ENCODE peak calls at places on chromosomes 13 and 19, in six cellular contexts. J is CD8-positive, alpha-beta T cell; X is cardiac fibroblast; H is GM12865; Q is PC-3; E is GM23338. W is an unnamed sample.

GRCh38 chr19:33777351-33777750 is 19.3 kb upstream of the KCTD15 start:
- DNase-seq in J (no peak), X (no peak), H (no peak), Q (no peak), E (no peak), W (no peak)

GRCh38 chr13:75761373-75761772 is 125.2 kb downstream of the LMO7 start:
- DNase-seq in J (no peak), X (peak), H (peak), Q (no peak), E (no peak), W (peak)

GRCh38 chr19:18832331-18833140 is 777 bp downstream of the UPF1 start:
- DNase-seq in J (no peak), X (peak), H (peak), Q (peak), E (peak), W (no peak)

GRCh38 chr19:19260417-19260816 is 12.7 kb downstream of the TM6SF2 start:
- DNase-seq in J (no peak), X (no peak), H (no peak), Q (no peak), E (peak), W (no peak)

GRCh38 chr19:43848821-43849220 is 21.7 kb downstream of the ZNF283 start:
- DNase-seq in J (no peak), X (no peak), H (no peak), Q (no peak), E (no peak), W (no peak)

GRCh38 chr13:93108111-93108581 is 118.5 kb upstream of the GPC6 start:
- DNase-seq in J (no peak), X (peak), H (no peak), Q (no peak), E (no peak), W (no peak)

GRCh38 chr13:75226755-75227435 is 255.1 kb downstream of the TBC1D4 start:
- DNase-seq in J (no peak), X (peak), H (no peak), Q (peak), E (no peak), W (no peak)

GRCh38 chr19:57664269-57665127 is 4.2 kb upstream of the ZSCAN4 start:
- DNase-seq in J (peak), X (peak), H (no peak), Q (peak), E (peak), W (no peak)

GRCh38 chr13:105587786-105588185 is 947.7 kb downstream of the EFNB2 start:
- DNase-seq in J (no peak), X (no peak), H (no peak), Q (peak), E (peak), W (no peak)

GRCh38 chr13:89227356-89227755 is 1556.2 kb downstream of the SLITRK5 start:
- DNase-seq in J (no peak), X (peak), H (no peak), Q (peak), E (no peak), W (no peak)

GRCh38 chr13:33766724-33767123 is 51.2 kb upstream of the RFC3 start:
- DNase-seq in J (no peak), X (no peak), H (no peak), Q (no peak), E (no peak), W (no peak)

GRCh38 chr19:18130523-18131242 is 22.3 kb upstream of the PIK3R2 start:
- DNase-seq in J (no peak), X (no peak), H (no peak), Q (no peak), E (no peak), W (no peak)

GRCh38 chr13:88246239-88246638 is 575.1 kb downstream of the SLITRK5 start:
- DNase-seq in J (no peak), X (no peak), H (no peak), Q (no peak), E (no peak), W (no peak)

GRCh38 chr19:57583104-57583520 is 833 bp upstream of the ZIK1 start:
- DNase-seq in J (no peak), X (no peak), H (no peak), Q (no peak), E (no peak), W (no peak)

GRCh38 chr13:43755844-43756243 is 30.9 kb downstream of the ENOX1 start:
- DNase-seq in J (no peak), X (no peak), H (no peak), Q (no peak), E (no peak), W (no peak)

GRCh38 chr13:85166891-85167290 is 632.3 kb downstream of the SLITRK6 start:
- DNase-seq in J (no peak), X (no peak), H (no peak), Q (no peak), E (no peak), W (no peak)

GRCh38 chr19:33304760-33305647 is 2.7 kb upstream of the CEBPA start:
- DNase-seq in J (no peak), X (no peak), H (no peak), Q (no peak), E (no peak), W (no peak)

GRCh38 chr19:2302319-2303208 is 5.4 kb downstream of the LINGO3 start:
- DNase-seq in J (no peak), X (peak), H (no peak), Q (no peak), E (peak), W (no peak)

GRCh38 chr19:23070353-23070781 is 46.5 kb upstream of the ZNF730 start:
- DNase-seq in J (no peak), X (peak), H (peak), Q (no peak), E (peak), W (no peak)

GRCh38 chr19:19628499-19629134 is 597 bp upstream of the LPAR2 start:
- DNase-seq in J (peak), X (peak), H (peak), Q (peak), E (peak), W (no peak)

GRCh38 chr13:103386341-103386740 is 320.1 kb upstream of the SLC10A2 start:
- DNase-seq in J (no peak), X (peak), H (no peak), Q (peak), E (no peak), W (no peak)

GRCh38 chr19:5805465-5806132 is 732 bp downstream of the NRTN start:
- DNase-seq in J (peak), X (peak), H (no peak), Q (peak), E (peak), W (no peak)
- H3K4me3 ChIP-seq in J (no peak), X (no peak), H (no peak), Q (peak), E (peak), W (no peak)

GRCh38 chr19:38385057-38385803 is 2.6 kb downstream of the GGN start:
- DNase-seq in J (no peak), X (no peak), H (no peak), Q (no peak), E (no peak), W (no peak)
- TF ChIP-seq CTCF in J (no peak), X (no peak), H (no peak), Q (no peak), E (no peak), W (no peak)

DNA sequence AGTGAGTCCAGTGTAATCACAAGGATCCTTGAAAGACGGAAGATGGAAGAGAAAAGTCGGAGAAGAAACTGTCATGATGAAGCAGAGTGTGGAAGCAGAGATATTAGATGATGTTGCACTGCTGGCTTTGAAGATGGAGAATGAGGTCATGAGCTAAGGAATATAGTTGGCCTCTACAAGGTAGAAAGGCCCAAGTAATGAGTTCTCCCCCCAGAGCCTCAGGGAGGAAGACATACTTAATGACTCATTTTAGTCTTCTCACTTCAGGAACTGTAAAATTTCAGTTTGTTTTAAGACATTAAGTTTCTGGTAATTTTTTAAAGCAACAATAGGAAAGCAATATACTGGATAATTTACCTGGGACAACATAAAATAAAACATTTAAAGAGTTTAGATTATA is 1331.5 kb upstream of the PCDH20 start:
- DNase-seq in J (no peak), X (no peak), H (no peak), Q (no peak), E (no peak), W (no peak)
- H3K4me3 ChIP-seq in J (no peak), X (no peak), H (no peak), Q (no peak), E (no peak), W (no peak)

GRCh38 chr19:29664753-29665214 is 477 bp upstream of the PLEKHF1 start:
- DNase-seq in J (no peak), X (no peak), H (no peak), Q (no peak), E (no peak), W (no peak)
- TF ChIP-seq CTCF in J (no peak), X (no peak), H (peak), Q (no peak), E (no peak), W (peak)

GRCh38 chr19:6425732-6426686 is 1.4 kb upstream of the KHSRP start:
- DNase-seq in J (no peak), X (no peak), H (no peak), Q (peak), E (no peak), W (no peak)
- H3K4me3 ChIP-seq in J (peak), X (no peak), H (peak), Q (no peak), E (no peak), W (peak)

GRCh38 chr19:45677351-45678230 is 9.6 kb downstream of the GIPR start:
- DNase-seq in J (peak), X (peak), H (peak), Q (peak), E (peak), W (peak)
- TF ChIP-seq CTCF in J (no peak), X (peak), H (peak), Q (no peak), E (peak), W (peak)

GRCh38 chr13:95797016-95797415 is 120.1 kb downstream of the DNAJC3 start:
- DNase-seq in J (no peak), X (no peak), H (no peak), Q (no peak), E (no peak), W (no peak)
- H3K4me3 ChIP-seq in J (no peak), X (no peak), H (no peak), Q (no peak), E (no peak), W (no peak)

GRCh38 chr13:112956516-112957294 is 12.3 kb upstream of the MCF2L start:
- DNase-seq in J (no peak), X (no peak), H (no peak), Q (no peak), E (no peak), W (no peak)
- TF ChIP-seq CTCF in J (no peak), X (no peak), H (no peak), Q (no peak), E (no peak), W (no peak)

GRCh38 chr19:10478476-10478875 is 24.7 kb downstream of the KEAP1 start:
- DNase-seq in J (no peak), X (peak), H (no peak), Q (no peak), E (no peak), W (no peak)

GRCh38 chr19:10474962-10475451 is 28.1 kb downstream of the KEAP1 start:
- DNase-seq in J (no peak), X (no peak), H (no peak), Q (no peak), E (no peak), W (no peak)

GRCh38 chr19:10473192-10473591 is 30.0 kb downstream of the KEAP1 start:
- DNase-seq in J (no peak), X (peak), H (no peak), Q (no peak), E (no peak), W (no peak)

DNA sequence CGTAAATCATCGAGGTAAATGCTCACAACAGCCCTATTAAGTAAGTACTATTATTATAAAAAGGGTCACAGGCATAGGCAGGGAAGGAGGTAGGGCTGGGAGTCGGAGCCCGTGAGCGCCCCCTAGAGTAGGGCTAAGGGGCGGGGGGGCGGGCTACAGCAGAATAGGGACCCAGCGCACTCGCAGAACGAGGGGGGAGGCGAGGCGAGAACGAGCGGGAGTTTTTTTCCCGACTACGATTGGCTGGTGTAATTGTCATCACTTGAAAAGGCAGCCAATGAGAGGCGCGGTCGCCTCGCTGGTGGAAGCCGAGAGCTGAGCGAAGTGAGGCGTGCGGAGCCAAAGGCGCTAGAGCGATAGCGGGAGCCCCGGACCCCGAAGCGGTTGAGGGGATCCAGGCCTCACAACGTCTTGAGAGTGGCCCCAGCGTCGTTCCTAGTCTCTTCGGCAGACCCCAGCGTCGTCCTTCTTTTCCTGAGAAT is 24.2 kb downstream of the KEAP1 start:
- DNase-seq in J (peak), X (peak), H (peak), Q (peak), E (peak), W (no peak)
- H3K4me3 ChIP-seq in J (peak), X (peak), H (no peak), Q (no peak), E (peak), W (no peak)

GRCh38 chr13:42272115-42272756 is at the start of gene AKAP11:
- DNase-seq in J (peak), X (peak), H (no peak), Q (peak), E (peak), W (no peak)
- TF ChIP-seq CTCF in J (no peak), X (no peak), H (no peak), Q (no peak), E (no peak), W (no peak)

W was measured in GM12864.